ENCODE peak calls at places on chromosome 9, in seven cellular contexts. J is right atrium auricular region; U is psoas muscle; T is CD8-positive, alpha-beta memory T cell; B is GM23248; N is CD4-positive, CD25-positive, alpha-beta regulatory T cell; Z is fibroblast of lung. H is an unnamed sample.

GRCh38 chr9:115944166-115944948 is 209.2 kb upstream of the PAPPA start:
- DNase-seq in Z (peak; percentile 100), B (peak; percentile 97), J (peak; percentile 92), U (peak; percentile 89), N (peak; percentile 1), T (no peak), H (no peak)

GRCh38 chr9:75448281-75448680 is 360.0 kb downstream of the OSTF1 start:
- DNase-seq in N (no peak), T (no peak), J (no peak), U (no peak), B (peak; percentile 6), Z (no peak), H (no peak)

GRCh38 chr9:99039388-99040182 is 65.3 kb upstream of the TGFBR1 start:
- DNase-seq in J (no peak), T (no peak), N (no peak), B (peak; percentile 78), Z (no peak), U (no peak), H (no peak)

GRCh38 chr9:83422512-83422911 is 115.7 kb downstream of the FRMD3 start:
- DNase-seq in J (no peak), T (no peak), U (no peak), Z (peak; percentile 11), N (no peak), B (peak; percentile 49), H (no peak)

GRCh38 chr9:34578241-34579096 is 11.1 kb downstream of the CNTFR start:
- DNase-seq in Z (peak; percentile 31), U (no peak), N (no peak), B (peak; percentile 77), J (no peak), T (no peak), H (peak; percentile 10)

GRCh38 chr9:121876658-121877271 is 216.3 kb downstream of the TTLL11 start:
- DNase-seq in Z (peak; percentile 66), T (no peak), N (no peak), U (peak; percentile 80), J (no peak), B (peak; percentile 95), H (no peak)

GRCh38 chr9:70125621-70126020 is 82.0 kb downstream of the MAMDC2 start:
- DNase-seq in Z (no peak), J (no peak), T (no peak), N (no peak), U (no peak), B (no peak), H (no peak)

GRCh38 chr9:75962186-75963036 is 71.9 kb downstream of the PCSK5 start:
- DNase-seq in T (no peak), B (no peak), J (no peak), U (peak; percentile 75), N (no peak), Z (peak; percentile 31), H (no peak)

GRCh38 chr9:132381966-132382541 is 24.6 kb downstream of the TTF1 start:
- DNase-seq in N (peak; percentile 24), U (no peak), B (no peak), T (no peak), J (no peak), Z (no peak), H (no peak)

GRCh38 chr9:136525841-136526499 is 19.9 kb downstream of the NOTCH1 start:
- DNase-seq in B (no peak), T (no peak), U (no peak), Z (no peak), J (no peak), N (no peak), H (no peak)

GRCh38 chr9:87441251-87441650 is 56.4 kb upstream of the DAPK1 start:
- DNase-seq in B (peak; percentile 59), J (no peak), U (no peak), Z (peak; percentile 25), N (no peak), T (no peak), H (no peak)

GRCh38 chr9:89408628-89409101 is 89.2 kb downstream of the SEMA4D start:
- DNase-seq in J (no peak), U (no peak), Z (no peak), N (peak; percentile 94), B (no peak), T (peak; percentile 47), H (peak; percentile 82)

GRCh38 chr9:127837346-127837745 is 17.1 kb downstream of the ENG start:
- DNase-seq in N (no peak), U (no peak), B (no peak), J (no peak), Z (no peak), T (no peak), H (no peak)
- H3K4me1 ChIP-seq in N (no peaks in the 10 kb centered on the region), U (peaks cover 23% of the 10 kb centered on the region), B (peaks cover 59% of the 10 kb centered on the region), J (peaks cover 92% of the 10 kb centered on the region), Z (peaks cover 48% of the 10 kb centered on the region), T (peaks cover 3% of the 10 kb centered on the region), H (peaks cover 2% of the 10 kb centered on the region)

GRCh38 chr9:36999728-37000333 is 34.2 kb downstream of the PAX5 start:
- DNase-seq in N (no peak), U (no peak), B (no peak), Z (no peak), J (no peak), T (no peak), H (no peak)

GRCh38 chr9:37001461-37001860 is 32.6 kb downstream of the PAX5 start:
- DNase-seq in B (no peak), N (no peak), U (no peak), J (no peak), Z (no peak), T (no peak), H (no peak)

GRCh38 chr9:37004424-37004935 is 29.6 kb downstream of the PAX5 start:
- DNase-seq in Z (no peak), N (no peak), T (no peak), U (no peak), J (no peak), B (no peak), H (no peak)

GRCh38 chr9:37002036-37002412 is 32.0 kb downstream of the PAX5 start:
- DNase-seq in U (no peak), Z (no peak), J (no peak), B (no peak), N (no peak), T (no peak), H (no peak)

GRCh38 chr9:37002413-37003217 is 31.5 kb downstream of the PAX5 start:
- DNase-seq in J (no peak), T (no peak), Z (no peak), N (no peak), U (no peak), B (no peak), H (no peak)
- H3K4me1 ChIP-seq in J (peaks cover 6% of the 10 kb centered on the region), T (no peaks in the 10 kb centered on the region), Z (no peaks in the 10 kb centered on the region), N (peaks cover 4% of the 10 kb centered on the region), U (no peaks in the 10 kb centered on the region), B (no peaks in the 10 kb centered on the region), H (no peaks in the 10 kb centered on the region)

DNA sequence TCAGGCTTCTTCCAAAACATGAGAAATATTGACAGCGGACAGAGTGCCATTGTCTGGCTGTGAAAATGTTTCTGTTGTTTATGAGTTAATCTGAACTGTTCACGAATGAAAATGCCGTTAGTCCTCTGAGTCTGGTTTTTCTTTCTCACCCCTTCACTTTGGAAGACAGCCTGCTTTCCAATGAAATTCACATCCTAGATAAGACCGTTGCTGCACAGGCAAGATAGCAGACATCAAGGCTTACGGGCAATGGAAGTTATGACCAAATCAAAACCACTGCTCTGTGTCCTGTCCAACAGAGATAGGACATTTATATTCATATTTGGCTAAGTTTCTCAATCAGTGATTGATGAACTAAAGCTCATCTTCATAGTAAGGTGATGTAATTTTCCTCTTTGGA is 180.0 kb upstream of the DMAC1 start:
- DNase-seq in N (no peak), J (no peak), U (no peak), B (no peak), Z (no peak), T (no peak), H (no peak)
- H3K4me1 ChIP-seq in N (peaks cover 64% of the 10 kb centered on the region), J (no peaks in the 10 kb centered on the region), U (no peaks in the 10 kb centered on the region), B (no peaks in the 10 kb centered on the region), Z (no peaks in the 10 kb centered on the region), T (peaks cover 53% of the 10 kb centered on the region), H (peaks cover 70% of the 10 kb centered on the region)

GRCh38 chr9:124389146-124389939 is 25.9 kb downstream of the PSMB7 start:
- DNase-seq in T (no peak), N (no peak), Z (no peak), U (no peak), B (no peak), J (no peak), H (no peak)
- H3K4me1 ChIP-seq in T (peaks cover 18% of the 10 kb centered on the region), N (peaks cover 4% of the 10 kb centered on the region), Z (peaks cover 35% of the 10 kb centered on the region), U (peaks cover 59% of the 10 kb centered on the region), B (peaks cover 50% of the 10 kb centered on the region), J (peaks cover 54% of the 10 kb centered on the region), H (peaks cover 31% of the 10 kb centered on the region)

DNA sequence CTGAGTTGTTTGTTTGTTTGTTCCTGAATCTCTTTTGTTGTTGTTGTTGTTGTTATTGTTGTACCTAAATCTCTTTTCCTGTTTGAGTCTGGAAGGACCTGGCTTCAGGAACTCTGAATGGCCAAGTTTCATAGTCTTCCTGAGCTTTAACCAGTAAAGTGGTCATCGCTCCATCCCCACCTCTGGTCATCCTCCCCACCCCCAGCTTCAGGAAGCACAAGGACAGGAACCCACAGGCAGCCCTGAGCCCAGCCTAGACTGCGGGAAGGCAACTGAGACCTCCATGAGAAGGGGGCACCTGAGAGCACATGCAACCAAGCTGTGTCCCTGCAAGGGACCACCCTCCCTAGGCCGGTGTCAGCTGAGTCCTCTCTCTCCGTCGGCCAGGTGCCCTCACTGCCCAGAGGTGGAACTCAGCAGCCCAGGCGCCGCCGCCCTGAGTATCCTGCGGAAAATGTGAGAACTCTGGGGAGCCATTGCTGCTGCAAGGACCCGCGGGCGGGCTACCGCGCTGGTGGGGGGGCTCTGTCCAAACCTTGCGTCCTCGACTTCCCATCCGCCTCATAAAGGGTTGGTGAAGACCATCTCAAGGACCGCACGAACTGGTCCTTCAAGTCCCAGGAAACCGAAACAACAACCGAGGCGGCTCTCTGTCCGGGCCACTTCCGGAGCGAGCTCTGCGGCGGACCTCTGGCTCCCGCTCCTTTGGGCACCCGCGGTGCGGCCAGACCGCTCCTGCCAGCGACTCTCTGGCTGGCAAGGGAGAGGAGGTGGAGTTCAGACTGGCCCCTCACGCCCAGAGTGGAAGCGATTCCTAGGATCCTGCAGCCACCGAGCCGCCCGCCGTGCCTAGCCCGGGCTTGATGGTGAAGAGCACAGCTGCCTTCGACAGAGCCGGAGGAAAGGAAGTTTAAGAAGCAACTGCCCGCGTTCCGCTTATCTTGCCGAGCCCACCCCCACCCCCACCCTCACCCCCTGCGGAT is 4.2 kb downstream of the BARX1 start:
- DNase-seq in J (no peak), Z (peak; percentile 12), N (no peak), T (no peak), B (peak; percentile 59), U (no peak), H (no peak)
- H3K4me1 ChIP-seq in J (peaks cover 61% of the 10 kb centered on the region), Z (no peaks in the 10 kb centered on the region), N (peaks cover 36% of the 10 kb centered on the region), T (peaks cover 26% of the 10 kb centered on the region), B (no peaks in the 10 kb centered on the region), U (peaks cover 31% of the 10 kb centered on the region), H (peaks cover 44% of the 10 kb centered on the region)